ENCODE peak calls at places on chromosomes 4 and X, in ten cellular contexts. One of them, this sample, is unnamed.
A peak's percentile ranks its signal among the peaks of the same experiment; 100 is the strongest.

GRCh38 chr4:57270350-57270749 is 160.2 kb upstream of the IGFBP7 start:
- DNase-seq in heart left ventricle: peak; percentile 67
- DNase-seq in Calu3: no peak
- DNase-seq in endothelial cell: no peak
- DNase-seq in RPMI7951: peak; percentile 33
- DNase-seq in GM23248: peak; percentile 69
- DNase-seq in neural crest cell: no peak
- DNase-seq in kidney glomerular epithelial cell: no peak
- DNase-seq in DMS53: no peak
- DNase-seq in GM12865: no peak
- DNase-seq in this sample: no peak

GRCh38 chr4:139368990-139369389 is 66.7 kb upstream of the NDUFC1 start:
- DNase-seq in heart left ventricle: no peak
- DNase-seq in Calu3: no peak
- DNase-seq in endothelial cell: no peak
- DNase-seq in RPMI7951: no peak
- DNase-seq in GM23248: no peak
- DNase-seq in neural crest cell: no peak
- DNase-seq in kidney glomerular epithelial cell: no peak
- DNase-seq in DMS53: peak; percentile 95
- DNase-seq in GM12865: no peak
- DNase-seq in this sample: no peak

GRCh38 chr4:3215733-3216132 is 33.2 kb upstream of the MSANTD1 start:
- DNase-seq in heart left ventricle: no peak
- DNase-seq in Calu3: no peak
- DNase-seq in endothelial cell: no peak
- DNase-seq in RPMI7951: no peak
- DNase-seq in GM23248: no peak
- DNase-seq in neural crest cell: no peak
- DNase-seq in kidney glomerular epithelial cell: no peak
- DNase-seq in DMS53: no peak
- DNase-seq in GM12865: no peak
- DNase-seq in this sample: no peak

GRCh38 chr4:67931256-67931655 is 32.0 kb downstream of the TMPRSS11A start:
- DNase-seq in heart left ventricle: no peak
- DNase-seq in Calu3: no peak
- DNase-seq in endothelial cell: no peak
- DNase-seq in RPMI7951: no peak
- DNase-seq in GM23248: no peak
- DNase-seq in neural crest cell: no peak
- DNase-seq in kidney glomerular epithelial cell: no peak
- DNase-seq in DMS53: no peak
- DNase-seq in GM12865: no peak
- DNase-seq in this sample: no peak

GRCh38 chr4:76764251-76764650 is 133.7 kb downstream of the SOWAHB start:
- DNase-seq in heart left ventricle: no peak
- DNase-seq in Calu3: no peak
- DNase-seq in endothelial cell: no peak
- DNase-seq in RPMI7951: peak; percentile 52
- DNase-seq in GM23248: peak; percentile 85
- DNase-seq in neural crest cell: no peak
- DNase-seq in kidney glomerular epithelial cell: peak; percentile 64
- DNase-seq in DMS53: no peak
- DNase-seq in GM12865: no peak
- DNase-seq in this sample: peak; percentile 14

GRCh38 chr4:78688385-78688784 is 87.8 kb upstream of the BMP2K start:
- DNase-seq in heart left ventricle: no peak
- DNase-seq in Calu3: no peak
- DNase-seq in endothelial cell: no peak
- DNase-seq in RPMI7951: no peak
- DNase-seq in GM23248: peak; percentile 47
- DNase-seq in neural crest cell: no peak
- DNase-seq in kidney glomerular epithelial cell: no peak
- DNase-seq in DMS53: no peak
- DNase-seq in GM12865: no peak
- DNase-seq in this sample: no peak

GRCh38 chr4:48162162-48162561 is 28.1 kb upstream of the TXK start:
- DNase-seq in heart left ventricle: no peak
- DNase-seq in Calu3: no peak
- DNase-seq in endothelial cell: no peak
- DNase-seq in RPMI7951: peak; percentile 58
- DNase-seq in GM23248: no peak
- DNase-seq in neural crest cell: no peak
- DNase-seq in kidney glomerular epithelial cell: no peak
- DNase-seq in DMS53: peak; percentile 32
- DNase-seq in GM12865: no peak
- DNase-seq in this sample: peak; percentile 62

GRCh38 chr4:81052119-81053068 is 21.9 kb downstream of the BMP3 start:
- DNase-seq in heart left ventricle: no peak
- DNase-seq in Calu3: peak; percentile 72
- DNase-seq in endothelial cell: peak; percentile 84
- DNase-seq in RPMI7951: peak; percentile 36
- DNase-seq in GM23248: peak; percentile 61
- DNase-seq in neural crest cell: peak; percentile 70
- DNase-seq in kidney glomerular epithelial cell: peak; percentile 41
- DNase-seq in DMS53: peak; percentile 68
- DNase-seq in GM12865: peak; percentile 91
- DNase-seq in this sample: no peak

GRCh38 chr4:26227827-26228226 is 93.0 kb upstream of the RBPJ start:
- DNase-seq in heart left ventricle: no peak
- DNase-seq in Calu3: no peak
- DNase-seq in endothelial cell: no peak
- DNase-seq in RPMI7951: no peak
- DNase-seq in GM23248: no peak
- DNase-seq in neural crest cell: no peak
- DNase-seq in kidney glomerular epithelial cell: no peak
- DNase-seq in DMS53: peak; percentile 31
- DNase-seq in GM12865: no peak
- DNase-seq in this sample: no peak

GRCh38 chr4:110508827-110509446 is 33.0 kb downstream of the ENPEP start:
- DNase-seq in heart left ventricle: no peak
- DNase-seq in Calu3: no peak
- DNase-seq in endothelial cell: no peak
- DNase-seq in RPMI7951: peak; percentile 37
- DNase-seq in GM23248: peak; percentile 72
- DNase-seq in neural crest cell: no peak
- DNase-seq in kidney glomerular epithelial cell: peak; percentile 63
- DNase-seq in DMS53: peak; percentile 52
- DNase-seq in GM12865: peak; percentile 41
- DNase-seq in this sample: peak; percentile 41

GRCh38 chrX:12237131-12237530 is 98.9 kb downstream of the FRMPD4 start:
- DNase-seq in heart left ventricle: no peak
- DNase-seq in Calu3: no peak
- DNase-seq in endothelial cell: no peak
- DNase-seq in RPMI7951: no peak
- DNase-seq in GM23248: no peak
- DNase-seq in neural crest cell: no peak
- DNase-seq in kidney glomerular epithelial cell: no peak
- DNase-seq in DMS53: no peak
- DNase-seq in GM12865: no peak
- DNase-seq in this sample: no peak

GRCh38 chrX:2700405-2701320 is 9.6 kb downstream of the CD99 start:
- DNase-seq in heart left ventricle: no peak
- DNase-seq in Calu3: no peak
- DNase-seq in endothelial cell: no peak
- DNase-seq in RPMI7951: no peak
- DNase-seq in GM23248: no peak
- DNase-seq in neural crest cell: no peak
- DNase-seq in kidney glomerular epithelial cell: no peak
- DNase-seq in DMS53: no peak
- DNase-seq in GM12865: no peak
- DNase-seq in this sample: no peak

GRCh38 chr4:110201502-110201901 is 3.1 kb upstream of the ELOVL6 start:
- DNase-seq in heart left ventricle: no peak
- DNase-seq in Calu3: no peak
- DNase-seq in endothelial cell: no peak
- DNase-seq in RPMI7951: no peak
- DNase-seq in GM23248: no peak
- DNase-seq in neural crest cell: no peak
- DNase-seq in kidney glomerular epithelial cell: no peak
- DNase-seq in DMS53: no peak
- DNase-seq in GM12865: no peak
- DNase-seq in this sample: no peak

This sample was measured in RCC 7860.